ENCODE peak calls at places on chromosomes 7 and 10, in ten cellular contexts. One of them, this sample, is unnamed.

GRCh38 chr7:135976312-135977019 is 693 bp downstream of the MTPN start:
- DNase-seq in fibroblast of lung: no peak
- DNase-seq in hepatocyte: peak
- DNase-seq in GM12865: peak
- DNase-seq in A549: peak
- DNase-seq in SK-N-SH: peak
- DNase-seq in left ventricle myocardium inferior: no peak
- DNase-seq in cardiac fibroblast: no peak
- DNase-seq in choroid plexus epithelial cell: no peak
- DNase-seq in AG04450: no peak
- DNase-seq in this sample: no peak

GRCh38 chr7:27185013-27185707 is at the start of gene HOXA11:
- DNase-seq in fibroblast of lung: no peak
- DNase-seq in choroid plexus epithelial cell: no peak
- DNase-seq in left ventricle myocardium inferior: no peak
- DNase-seq in SK-N-SH: no peak
- DNase-seq in AG04450: no peak
- DNase-seq in A549: no peak
- DNase-seq in GM12865: no peak
- DNase-seq in hepatocyte: peak
- DNase-seq in cardiac fibroblast: peak
- DNase-seq in this sample: no peak

GRCh38 chr7:23687011-23687410 is 7.0 kb downstream of the FAM221A start:
- DNase-seq in A549: no peak
- DNase-seq in cardiac fibroblast: no peak
- DNase-seq in GM12865: no peak
- DNase-seq in hepatocyte: no peak
- DNase-seq in SK-N-SH: no peak
- DNase-seq in left ventricle myocardium inferior: no peak
- DNase-seq in fibroblast of lung: peak
- DNase-seq in choroid plexus epithelial cell: peak
- DNase-seq in AG04450: no peak
- DNase-seq in this sample: no peak

GRCh38 chr7:37009282-37009681 is 285.0 kb upstream of the AOAH start:
- DNase-seq in hepatocyte: no peak
- DNase-seq in cardiac fibroblast: no peak
- DNase-seq in AG04450: no peak
- DNase-seq in A549: no peak
- DNase-seq in left ventricle myocardium inferior: no peak
- DNase-seq in GM12865: no peak
- DNase-seq in choroid plexus epithelial cell: no peak
- DNase-seq in fibroblast of lung: no peak
- DNase-seq in SK-N-SH: no peak
- DNase-seq in this sample: no peak

GRCh38 chr7:79420464-79420863 is 33.0 kb downstream of the MAGI2 start:
- DNase-seq in SK-N-SH: no peak
- DNase-seq in left ventricle myocardium inferior: no peak
- DNase-seq in cardiac fibroblast: peak
- DNase-seq in hepatocyte: peak
- DNase-seq in AG04450: peak
- DNase-seq in A549: no peak
- DNase-seq in choroid plexus epithelial cell: peak
- DNase-seq in fibroblast of lung: peak
- DNase-seq in GM12865: no peak
- DNase-seq in this sample: peak

GRCh38 chr7:12222889-12223579 is 11.9 kb downstream of the TMEM106B start:
- DNase-seq in fibroblast of lung: no peak
- DNase-seq in left ventricle myocardium inferior: no peak
- DNase-seq in choroid plexus epithelial cell: no peak
- DNase-seq in AG04450: no peak
- DNase-seq in GM12865: peak
- DNase-seq in A549: no peak
- DNase-seq in cardiac fibroblast: no peak
- DNase-seq in hepatocyte: no peak
- DNase-seq in SK-N-SH: no peak
- DNase-seq in this sample: no peak

GRCh38 chr7:18425873-18426520 is 69.6 kb upstream of the HDAC9 start:
- DNase-seq in SK-N-SH: no peak
- DNase-seq in hepatocyte: no peak
- DNase-seq in left ventricle myocardium inferior: no peak
- DNase-seq in cardiac fibroblast: no peak
- DNase-seq in AG04450: no peak
- DNase-seq in GM12865: no peak
- DNase-seq in A549: no peak
- DNase-seq in choroid plexus epithelial cell: peak
- DNase-seq in fibroblast of lung: peak
- DNase-seq in this sample: no peak

GRCh38 chr10:490891-491571 is 198.4 kb downstream of the DIP2C start:
- DNase-seq in cardiac fibroblast: peak
- DNase-seq in hepatocyte: peak
- DNase-seq in A549: no peak
- DNase-seq in left ventricle myocardium inferior: peak
- DNase-seq in SK-N-SH: peak
- DNase-seq in AG04450: no peak
- DNase-seq in choroid plexus epithelial cell: peak
- DNase-seq in GM12865: no peak
- DNase-seq in fibroblast of lung: peak
- DNase-seq in this sample: no peak

DNA sequence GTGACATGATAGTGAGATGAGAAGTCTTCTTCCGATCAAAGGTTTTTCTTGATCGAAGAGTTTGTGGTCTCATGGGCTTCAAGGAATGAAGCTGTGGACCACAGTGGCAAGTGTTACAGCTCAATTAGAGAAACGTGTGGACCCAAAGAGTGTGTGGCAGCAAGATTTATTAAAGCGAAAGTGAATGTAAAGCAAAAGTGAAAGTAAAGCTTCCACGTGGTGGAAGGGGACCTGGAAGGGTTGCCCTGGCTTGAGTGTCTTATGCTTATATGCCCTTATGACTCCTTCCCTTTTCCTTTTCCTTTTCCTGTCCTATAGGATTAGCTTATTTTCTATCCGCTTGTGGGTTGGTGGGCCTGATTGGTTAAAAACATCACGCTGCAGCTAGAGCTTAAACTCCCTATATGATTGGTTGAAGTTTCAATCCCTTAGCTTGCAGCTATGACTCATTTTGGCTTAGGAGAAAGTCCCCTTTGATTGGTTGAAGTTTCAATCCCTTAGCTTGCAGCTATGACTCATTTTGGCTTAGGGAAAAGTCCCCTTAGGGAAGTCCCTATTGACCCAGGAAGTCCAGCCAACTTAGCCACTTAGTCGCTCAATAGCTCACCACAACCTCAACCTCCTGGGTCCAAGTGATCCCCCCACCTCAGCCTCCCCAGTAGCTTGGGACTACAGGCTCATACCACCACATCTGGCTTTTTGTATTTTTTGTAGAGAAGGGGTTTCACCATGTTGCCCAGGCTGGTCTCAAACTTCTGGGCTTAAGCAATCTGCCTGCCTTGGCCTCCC is 34.7 kb downstream of the MRPS24 start:
- DNase-seq in AG04450: no peak
- DNase-seq in GM12865: peak
- DNase-seq in A549: no peak
- DNase-seq in cardiac fibroblast: peak
- DNase-seq in fibroblast of lung: peak
- DNase-seq in SK-N-SH: no peak
- DNase-seq in left ventricle myocardium inferior: no peak
- DNase-seq in choroid plexus epithelial cell: peak
- DNase-seq in hepatocyte: no peak
- DNase-seq in this sample: peak
- H3K4me3 ChIP-seq in AG04450: no peak
- H3K4me3 ChIP-seq in GM12865: peak
- H3K4me3 ChIP-seq in A549: peak
- H3K4me3 ChIP-seq in cardiac fibroblast: no peak
- H3K4me3 ChIP-seq in fibroblast of lung: no peak
- H3K4me3 ChIP-seq in SK-N-SH: no peak
- H3K4me3 ChIP-seq in left ventricle myocardium inferior: peak
- H3K4me3 ChIP-seq in choroid plexus epithelial cell: no peak
- H3K4me3 ChIP-seq in hepatocyte: no peak
- H3K4me3 ChIP-seq in this sample: peak

DNA sequence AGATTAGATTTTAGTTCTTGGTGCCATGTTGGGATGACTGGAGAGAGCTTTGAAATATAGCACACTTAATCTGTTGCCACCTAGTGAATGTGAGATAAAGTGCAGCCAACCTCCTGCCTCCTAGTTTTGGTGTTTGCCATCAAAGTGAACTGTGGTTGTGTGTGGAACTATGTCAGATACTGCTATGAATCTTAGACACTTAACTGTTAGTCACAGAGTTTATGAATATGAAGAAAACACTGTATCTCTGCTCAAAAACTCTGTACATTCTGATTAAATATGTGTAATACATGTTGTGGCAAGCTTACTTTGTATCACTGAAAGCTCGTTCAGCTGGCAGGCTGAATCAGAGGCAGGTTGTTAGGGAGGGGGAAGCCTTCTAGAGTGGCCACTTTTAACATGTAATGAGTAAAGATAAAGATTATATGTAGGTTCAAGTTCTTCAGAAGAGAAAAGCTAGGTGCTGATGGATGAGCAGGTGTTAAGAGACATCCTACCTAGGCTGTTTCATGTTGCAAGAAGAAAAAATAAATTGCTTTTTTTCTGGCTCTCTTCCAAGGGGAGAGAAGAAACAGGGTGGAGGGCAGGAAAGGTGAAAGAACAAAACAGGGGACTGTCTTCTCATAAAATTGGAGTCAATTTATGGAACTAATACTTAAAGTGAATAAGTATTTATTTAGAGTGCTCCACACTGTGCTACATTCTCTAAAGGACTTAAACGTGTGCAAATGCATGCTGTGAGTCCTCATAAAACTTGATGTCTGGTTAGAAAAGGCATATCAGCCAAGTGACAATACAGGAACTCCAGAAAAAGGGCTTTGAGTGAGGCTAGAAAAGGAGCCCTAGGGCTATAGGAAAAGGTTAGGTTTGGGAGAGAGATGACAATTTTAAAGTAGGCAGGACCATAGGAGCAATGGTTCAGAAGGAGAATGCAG is 14.1 kb upstream of the LAMB1 start:
- DNase-seq in fibroblast of lung: peak
- DNase-seq in choroid plexus epithelial cell: peak
- DNase-seq in A549: peak
- DNase-seq in left ventricle myocardium inferior: no peak
- DNase-seq in cardiac fibroblast: peak
- DNase-seq in hepatocyte: peak
- DNase-seq in AG04450: no peak
- DNase-seq in SK-N-SH: peak
- DNase-seq in GM12865: peak
- DNase-seq in this sample: no peak
- TF ChIP-seq CTCF in fibroblast of lung: peak
- TF ChIP-seq CTCF in choroid plexus epithelial cell: peak
- TF ChIP-seq CTCF in A549: peak
- TF ChIP-seq CTCF in left ventricle myocardium inferior: peak
- TF ChIP-seq CTCF in cardiac fibroblast: peak
- TF ChIP-seq CTCF in hepatocyte: peak
- TF ChIP-seq CTCF in AG04450: peak
- TF ChIP-seq CTCF in SK-N-SH: peak
- TF ChIP-seq CTCF in GM12865: peak
- TF ChIP-seq CTCF in this sample: peak

DNA sequence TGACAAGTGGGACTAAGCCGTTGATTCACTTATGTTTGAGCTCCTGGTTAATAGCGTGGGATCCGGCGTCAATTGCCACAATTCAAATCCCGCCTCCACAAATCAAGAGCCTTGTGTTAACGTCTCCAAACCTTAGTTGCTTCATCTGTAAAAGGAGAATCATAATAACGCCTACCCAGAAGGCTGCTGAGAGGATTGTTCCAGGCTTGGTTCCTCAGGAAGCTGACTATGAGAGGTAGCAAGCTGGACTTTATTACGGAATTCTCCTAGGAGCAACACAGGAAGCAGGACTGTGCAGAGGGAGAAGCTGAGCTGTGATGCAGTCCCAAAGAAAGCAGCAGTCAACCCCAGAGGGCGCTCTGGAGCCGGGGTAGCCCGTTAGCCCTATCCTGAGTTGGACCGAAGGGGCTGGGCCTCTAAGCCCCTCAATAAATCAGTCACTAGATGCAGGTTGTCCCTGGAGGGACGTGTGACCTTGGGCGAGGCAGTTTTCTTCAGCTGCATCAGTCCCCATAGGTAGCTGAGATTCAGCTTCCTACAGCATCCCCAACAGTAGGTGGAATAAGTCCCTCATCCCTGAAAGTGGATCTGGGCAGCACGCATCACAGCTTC is 6.9 kb upstream of the BAG3 start:
- DNase-seq in A549: no peak
- DNase-seq in left ventricle myocardium inferior: no peak
- DNase-seq in SK-N-SH: no peak
- DNase-seq in hepatocyte: peak
- DNase-seq in GM12865: no peak
- DNase-seq in AG04450: no peak
- DNase-seq in cardiac fibroblast: no peak
- DNase-seq in choroid plexus epithelial cell: no peak
- DNase-seq in fibroblast of lung: no peak
- DNase-seq in this sample: no peak
- H3K4me3 ChIP-seq in A549: no peak
- H3K4me3 ChIP-seq in left ventricle myocardium inferior: no peak
- H3K4me3 ChIP-seq in SK-N-SH: no peak
- H3K4me3 ChIP-seq in hepatocyte: no peak
- H3K4me3 ChIP-seq in GM12865: no peak
- H3K4me3 ChIP-seq in AG04450: no peak
- H3K4me3 ChIP-seq in cardiac fibroblast: no peak
- H3K4me3 ChIP-seq in choroid plexus epithelial cell: no peak
- H3K4me3 ChIP-seq in fibroblast of lung: no peak
- H3K4me3 ChIP-seq in this sample: no peak

GRCh38 chr7:151744656-151745055 is 132.3 kb downstream of the PRKAG2 start:
- DNase-seq in SK-N-SH: no peak
- DNase-seq in hepatocyte: no peak
- DNase-seq in cardiac fibroblast: no peak
- DNase-seq in choroid plexus epithelial cell: no peak
- DNase-seq in left ventricle myocardium inferior: no peak
- DNase-seq in GM12865: no peak
- DNase-seq in AG04450: no peak
- DNase-seq in fibroblast of lung: no peak
- DNase-seq in A549: no peak
- DNase-seq in this sample: no peak

GRCh38 chr7:151743481-151743983 is 133.4 kb downstream of the PRKAG2 start:
- DNase-seq in left ventricle myocardium inferior: peak
- DNase-seq in choroid plexus epithelial cell: no peak
- DNase-seq in A549: no peak
- DNase-seq in AG04450: no peak
- DNase-seq in cardiac fibroblast: no peak
- DNase-seq in GM12865: no peak
- DNase-seq in hepatocyte: no peak
- DNase-seq in SK-N-SH: no peak
- DNase-seq in fibroblast of lung: no peak
- DNase-seq in this sample: no peak

GRCh38 chr7:151745706-151746105 is 131.2 kb downstream of the PRKAG2 start:
- DNase-seq in left ventricle myocardium inferior: no peak
- DNase-seq in hepatocyte: no peak
- DNase-seq in choroid plexus epithelial cell: no peak
- DNase-seq in fibroblast of lung: no peak
- DNase-seq in SK-N-SH: no peak
- DNase-seq in cardiac fibroblast: no peak
- DNase-seq in AG04450: no peak
- DNase-seq in A549: no peak
- DNase-seq in GM12865: no peak
- DNase-seq in this sample: no peak

GRCh38 chr7:151744051-151744580 is 132.8 kb downstream of the PRKAG2 start:
- DNase-seq in choroid plexus epithelial cell: no peak
- DNase-seq in left ventricle myocardium inferior: no peak
- DNase-seq in GM12865: no peak
- DNase-seq in fibroblast of lung: no peak
- DNase-seq in A549: no peak
- DNase-seq in SK-N-SH: no peak
- DNase-seq in AG04450: no peak
- DNase-seq in cardiac fibroblast: no peak
- DNase-seq in hepatocyte: no peak
- DNase-seq in this sample: no peak

GRCh38 chr7:151745090-151745638 is 131.8 kb downstream of the PRKAG2 start:
- DNase-seq in AG04450: no peak
- DNase-seq in fibroblast of lung: peak
- DNase-seq in cardiac fibroblast: peak
- DNase-seq in hepatocyte: peak
- DNase-seq in choroid plexus epithelial cell: peak
- DNase-seq in left ventricle myocardium inferior: peak
- DNase-seq in SK-N-SH: no peak
- DNase-seq in GM12865: no peak
- DNase-seq in A549: peak
- DNase-seq in this sample: peak
- TF ChIP-seq CTCF in AG04450: peak
- TF ChIP-seq CTCF in fibroblast of lung: peak
- TF ChIP-seq CTCF in cardiac fibroblast: peak
- TF ChIP-seq CTCF in hepatocyte: peak
- TF ChIP-seq CTCF in choroid plexus epithelial cell: peak
- TF ChIP-seq CTCF in left ventricle myocardium inferior: peak
- TF ChIP-seq CTCF in SK-N-SH: peak
- TF ChIP-seq CTCF in GM12865: peak
- TF ChIP-seq CTCF in A549: peak
- TF ChIP-seq CTCF in this sample: peak

This sample was measured in epithelial cell of proximal tubule.